ENCODE peak calls at places on chromosomes 7 and 10, in four cellular contexts. S is AG20443; M is astrocyte; R is CD8-positive, alpha-beta memory T cell. I is an unnamed sample.

GRCh38 chr7:151853896-151854807 is 22.8 kb downstream of the PRKAG2 start:
- DNase-seq in S (peak; percentile 64), M (no peak), R (no peak), I (no peak)

GRCh38 chr10:126598009-126598408 is 72.5 kb downstream of the C10orf90 start:
- DNase-seq in S (peak; percentile 56), M (no peak), R (no peak), I (no peak)

GRCh38 chr10:70863470-70864160 is 24.8 kb downstream of the PCBD1 start:
- DNase-seq in S (no peak), M (no peak), R (no peak), I (no peak)

GRCh38 chr10:421170-421569 is 268.3 kb downstream of the DIP2C start:
- DNase-seq in S (no peak), M (no peak), R (no peak), I (no peak)

GRCh38 chr7:1856966-1857441 is 186.9 kb downstream of the ELFN1 start:
- DNase-seq in S (no peak), M (no peak), R (peak; percentile 41), I (no peak)

GRCh38 chr7:83849135-83849534 is 200.2 kb upstream of the SEMA3E start:
- DNase-seq in S (peak; percentile 27), M (peak; percentile 10), R (no peak), I (no peak)

GRCh38 chr7:159038066-159038465 is 106.6 kb downstream of the VIPR2 start:
- DNase-seq in S (no peak), M (no peak), R (no peak), I (no peak)

GRCh38 chr7:32937344-32938174 is 19.7 kb upstream of the FKBP9 start:
- DNase-seq in S (peak; percentile 34), M (peak; percentile 5), R (no peak), I (no peak)

GRCh38 chr7:146670532-146670931 is 553.9 kb downstream of the CNTNAP2 start:
- DNase-seq in S (no peak), M (no peak), R (no peak), I (no peak)

GRCh38 chr7:101066141-101066857 is 19.0 kb upstream of the TRIM56 start:
- DNase-seq in S (no peak), M (no peak), R (no peak), I (no peak)

GRCh38 chr7:2048531-2048930 is 184.2 kb downstream of the MAD1L1 start:
- DNase-seq in S (no peak), M (no peak), R (peak; percentile 45), I (no peak)

GRCh38 chr10:60606343-60607080 is 171.8 kb upstream of the CDK1 start:
- DNase-seq in S (peak; percentile 19), M (peak; percentile 90), R (no peak), I (no peak)

GRCh38 chr10:103688451-103688850 is 166.9 kb downstream of the SH3PXD2A start:
- DNase-seq in S (no peak), M (no peak), R (no peak), I (no peak)

GRCh38 chr7:157339777-157340677 is 3.2 kb downstream of the DNAJB6 start:
- DNase-seq in S (peak; percentile 76), M (peak; percentile 44), R (peak; percentile 77), I (peak; percentile 51)

GRCh38 chr10:114626841-114627240 is 31.2 kb downstream of the ABLIM1 start:
- DNase-seq in S (no peak), M (peak; percentile 70), R (no peak), I (no peak)

GRCh38 chr7:101560856-101561255 is 68.2 kb downstream of the MYL10 start:
- DNase-seq in S (peak; percentile 8), M (no peak), R (peak; percentile 29), I (no peak)

GRCh38 chr10:67784584-67784983 is 53.4 kb downstream of the DNAJC12 start:
- DNase-seq in S (no peak), M (no peak), R (no peak), I (no peak)

GRCh38 chr7:47444376-47445098 is 137.4 kb downstream of the TNS3 start:
- DNase-seq in S (peak; percentile 44), M (no peak), R (no peak), I (no peak)